ENCODE peak calls at places on chromosomes 16 and 17, in seven cellular contexts. E is AG10803; I is fibroblast of the aortic adventitia; G is Jurkat, Clone E6-1; S is H7; Q is cardiac fibroblast; K is cardiac muscle cell. L is an unnamed sample.
A peak's percentile ranks its signal among the peaks of the same experiment; 100 is the strongest.

GRCh38 chr16:9112166-9112843 is 20.9 kb downstream of the HAPSTR1 start:
- DNase-seq in E (no peak), I (no peak), G (no peak), S (no peak), Q (no peak), K (peak; percentile 39), L (peak; percentile 34)

GRCh38 chr16:87921236-87921773 is 15.0 kb downstream of the CA5A start:
- DNase-seq in E (no peak), I (no peak), G (no peak), S (no peak), Q (no peak), K (no peak), L (no peak)

GRCh38 chr16:12354296-12354818 is 377.8 kb downstream of the SNX29 start:
- DNase-seq in E (no peak), I (no peak), G (no peak), S (no peak), Q (no peak), K (no peak), L (no peak)

GRCh38 chr17:74598346-74599022 is 6.4 kb upstream of the CD300LD start:
- DNase-seq in E (no peak), I (no peak), G (no peak), S (no peak), Q (no peak), K (no peak), L (no peak)

GRCh38 chr17:47200325-47200663 is 8.9 kb upstream of the MYL4 start:
- DNase-seq in E (no peak), I (no peak), G (no peak), S (no peak), Q (no peak), K (no peak), L (no peak)

GRCh38 chr17:7716901-7717755 is at the start of gene DNAH2:
- DNase-seq in E (peak; percentile 87), I (peak; percentile 91), G (no peak), S (peak; percentile 99), Q (peak; percentile 92), K (peak; percentile 96), L (peak; percentile 91)

GRCh38 chr16:80993293-80993691 is 13.4 kb downstream of the CMC2 start:
- DNase-seq in E (peak; percentile 92), I (peak; percentile 98), G (no peak), S (no peak), Q (peak; percentile 95), K (peak; percentile 73), L (peak; percentile 93)

GRCh38 chr16:68732068-68732680 is 4.9 kb upstream of the CDH1 start:
- DNase-seq in E (no peak), I (peak; percentile 17), G (no peak), S (peak; percentile 79), Q (no peak), K (peak; percentile 48), L (no peak)

GRCh38 chr16:72939247-72939646 is 108.7 kb downstream of the ZFHX3 start:
- DNase-seq in E (peak; percentile 76), I (peak; percentile 78), G (no peak), S (no peak), Q (peak; percentile 89), K (no peak), L (peak; percentile 80)

GRCh38 chr17:19531780-19532501 is 1.7 kb upstream of the SLC47A1 start:
- DNase-seq in E (no peak), I (no peak), G (no peak), S (no peak), Q (peak; percentile 22), K (no peak), L (peak; percentile 29)

GRCh38 chr16:1181715-1182671 is 29.1 kb downstream of the CACNA1H start:
- DNase-seq in E (peak; percentile 31), I (peak; percentile 58), G (no peak), S (peak; percentile 74), Q (peak; percentile 92), K (no peak), L (peak; percentile 73)

GRCh38 chr16:80580109-80580832 is 39.5 kb downstream of the DYNLRB2 start:
- DNase-seq in E (peak; percentile 72), I (peak; percentile 24), G (no peak), S (no peak), Q (peak; percentile 69), K (no peak), L (peak; percentile 68)

GRCh38 chr17:65495255-65496060 is 66.0 kb downstream of the AXIN2 start:
- DNase-seq in E (no peak), I (no peak), G (peak; percentile 73), S (peak; percentile 89), Q (no peak), K (peak; percentile 23), L (no peak)

GRCh38 chr17:63150994-63151464 is 185.0 kb downstream of the TANC2 start:
- DNase-seq in E (peak; percentile 55), I (peak; percentile 56), G (no peak), S (no peak), Q (no peak), K (peak; percentile 50), L (peak; percentile 33)

GRCh38 chr17:37060094-37060493 is 111.3 kb downstream of the AATF start:
- DNase-seq in E (no peak), I (no peak), G (no peak), S (peak; percentile 9), Q (no peak), K (no peak), L (no peak)

DNA sequence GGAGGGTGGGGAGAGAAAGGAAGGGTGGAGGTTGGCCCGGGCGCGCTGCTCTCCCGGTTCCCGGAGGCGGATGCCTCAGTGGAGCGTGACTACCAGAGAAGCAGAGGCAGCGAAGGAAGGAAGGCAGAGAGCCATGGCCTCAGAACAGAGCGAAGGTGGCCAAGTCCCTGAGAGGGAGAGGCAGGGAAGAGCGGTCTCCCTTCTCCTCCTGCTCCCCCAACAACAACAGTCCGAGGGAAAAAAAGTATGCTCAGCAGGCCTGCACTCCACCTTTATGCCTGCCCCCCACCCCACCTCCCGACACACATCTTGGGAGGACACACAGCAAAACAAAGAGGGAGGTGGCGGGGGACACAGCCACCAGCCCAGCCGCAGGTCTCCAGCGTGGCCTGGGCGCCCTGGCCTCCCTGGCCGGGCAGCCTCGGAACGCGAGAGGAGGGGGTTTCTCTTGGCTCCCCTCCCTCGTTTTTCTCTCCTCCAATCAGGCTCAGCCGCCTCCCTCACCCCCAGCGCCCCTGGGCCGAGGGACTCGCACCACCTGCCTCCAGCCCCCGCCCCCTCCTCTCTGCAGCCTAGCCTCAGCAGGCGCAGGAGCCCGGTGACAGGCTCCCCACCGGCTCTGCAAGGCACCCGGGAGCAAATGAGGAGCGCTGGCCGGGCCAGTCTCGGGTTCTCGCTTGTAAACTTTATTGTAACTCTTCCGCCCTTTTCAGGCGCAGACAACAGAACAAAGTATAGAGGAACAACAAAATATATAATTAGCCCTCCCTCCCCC is 1.1 kb upstream of the HOXB7 start:
- DNase-seq in E (no peak), I (no peak), G (no peak), S (peak; percentile 83), Q (no peak), K (no peak), L (peak; percentile 53)
- H3K4me3 ChIP-seq in E (peak overlapping the region; percentile 67), I (no peak overlapping the region), G (peak overlapping the region; percentile 85), S (no peak overlapping the region), Q (no peak overlapping the region), K (no peak overlapping the region), L (peak overlapping the region; percentile 77)

GRCh38 chr17:40552806-40553693 is 12.2 kb downstream of the CCR7 start:
- DNase-seq in E (no peak), I (no peak), G (no peak), S (peak; percentile 57), Q (peak; percentile 60), K (no peak), L (peak; percentile 47)
- H3K4me3 ChIP-seq in E (no peak overlapping the region), I (no peak overlapping the region), G (no peak overlapping the region), S (no peak overlapping the region), Q (no peak overlapping the region), K (no peak overlapping the region), L (peak overlapping the region; percentile 44)

DNA sequence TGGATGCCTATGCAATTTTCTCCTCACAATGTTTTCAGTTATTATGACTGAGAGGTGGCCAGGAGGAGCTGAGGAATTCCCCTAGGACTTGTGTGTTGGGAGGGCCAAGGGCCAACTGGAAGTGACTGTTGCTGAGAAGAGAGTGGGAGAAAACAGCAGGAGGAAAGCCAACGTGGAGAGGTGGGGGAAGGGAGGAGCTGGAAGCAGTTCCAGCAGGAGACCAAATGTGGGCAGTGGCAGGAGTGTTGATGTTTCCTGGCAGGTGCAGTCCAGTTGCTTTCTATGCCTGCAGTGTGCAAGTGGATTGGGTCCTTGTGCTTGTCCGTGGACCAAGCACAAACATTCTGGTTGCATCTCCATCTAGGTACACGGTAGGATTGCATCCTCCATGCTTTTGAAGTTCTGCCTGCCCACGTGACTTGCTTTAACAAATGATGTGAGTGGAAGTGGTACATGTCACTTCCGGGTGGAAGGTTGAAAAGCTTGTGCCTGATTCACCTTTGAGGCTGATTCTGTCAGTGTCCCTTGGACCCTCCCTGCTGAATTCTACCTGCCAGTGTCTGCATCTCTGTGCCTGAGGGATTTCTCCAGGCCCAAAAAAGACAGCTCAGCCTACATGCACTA is 54.7 kb upstream of the CRHR1 start:
- DNase-seq in E (no peak), I (no peak), G (no peak), S (no peak), Q (no peak), K (no peak), L (no peak)
- H3K4me3 ChIP-seq in E (no peak overlapping the region), I (no peak overlapping the region), G (no peak overlapping the region), S (no peak overlapping the region), Q (no peak overlapping the region), K (no peak overlapping the region), L (no peak overlapping the region)

GRCh38 chr17:69227536-69227935 is 1.1 kb downstream of the ABCA10 start:
- DNase-seq in E (no peak), I (no peak), G (no peak), S (no peak), Q (no peak), K (no peak), L (no peak)
- H3K4me3 ChIP-seq in E (no peak overlapping the region), I (no peak overlapping the region), G (no peak overlapping the region), S (no peak overlapping the region), Q (no peak overlapping the region), K (no peak overlapping the region), L (no peak overlapping the region)

GRCh38 chr17:27986805-27987684 is 55.4 kb upstream of the NLK start:
- DNase-seq in E (no peak), I (peak; percentile 27), G (peak; percentile 49), S (no peak), Q (peak; percentile 68), K (no peak), L (no peak)
- H3K4me3 ChIP-seq in E (no peak overlapping the region), I (no peak overlapping the region), G (no peak overlapping the region), S (no peak overlapping the region), Q (no peak overlapping the region), K (no peak overlapping the region), L (no peak overlapping the region)

GRCh38 chr16:47234-47633 is 6.2 kb downstream of the POLR3K start:
- DNase-seq in E (no peak), I (no peak), G (no peak), S (no peak), Q (no peak), K (no peak), L (no peak)

GRCh38 chr16:42069-42457 is 11.3 kb downstream of the POLR3K start:
- DNase-seq in E (no peak), I (no peak), G (no peak), S (no peak), Q (no peak), K (no peak), L (no peak)

GRCh38 chr16:43294-43693 is 10.1 kb downstream of the POLR3K start:
- DNase-seq in E (no peak), I (no peak), G (no peak), S (no peak), Q (no peak), K (no peak), L (no peak)

GRCh38 chr16:44655-45054 is 8.8 kb downstream of the POLR3K start:
- DNase-seq in E (no peak), I (no peak), G (no peak), S (no peak), Q (no peak), K (no peak), L (no peak)

GRCh38 chr16:45454-45853 is 8.0 kb downstream of the POLR3K start:
- DNase-seq in E (no peak), I (no peak), G (no peak), S (no peak), Q (no peak), K (no peak), L (no peak)
- H3K4me3 ChIP-seq in E (no peak overlapping the region), I (no peak overlapping the region), G (no peak overlapping the region), S (no peak overlapping the region), Q (no peak overlapping the region), K (no peak overlapping the region), L (no peak overlapping the region)